ENCODE peak calls at places on chromosomes 16 and 17, in four cellular contexts. F, H, I and T are unnamed samples.

GRCh38 chr17:58329808-58330543 is 1.4 kb upstream of the TSPOAP1 start:
- DNase-seq in F (no peak), I (no peak), H (no peak), T (no peak)

GRCh38 chr17:16987830-16988601 is 16.1 kb upstream of the TNFRSF13B start:
- DNase-seq in H (peak), I (peak), F (peak), T (no peak)

GRCh38 chr16:24977673-24978065 is 37.5 kb downstream of the ARHGAP17 start:
- DNase-seq in F (no peak), H (no peak), I (peak), T (no peak)

GRCh38 chr17:79262624-79263023 is 188.0 kb downstream of the ENGASE start:
- DNase-seq in F (no peak), I (no peak), H (no peak), T (no peak)

GRCh38 chr17:7703584-7704574 is 1.1 kb upstream of the EFNB3 start:
- DNase-seq in I (no peak), F (peak), H (no peak), T (no peak)

GRCh38 chr16:1420111-1420539 is 422 bp downstream of the UQCC4 start:
- DNase-seq in F (no peak), H (no peak), I (no peak), T (no peak)

GRCh38 chr17:71085238-71086033 is 916.1 kb downstream of the KCNJ2 start:
- DNase-seq in H (no peak), F (no peak), I (no peak), T (no peak)

GRCh38 chr17:7852262-7852670 is 2.6 kb upstream of the TMEM88 start:
- DNase-seq in H (no peak), F (no peak), I (no peak), T (no peak)

GRCh38 chr16:27232061-27232841 is 28.9 kb downstream of the KDM8 start:
- DNase-seq in I (no peak), F (no peak), H (no peak), T (no peak)

GRCh38 chr16:84467709-84468108 is 36.8 kb downstream of the MEAK7 start:
- DNase-seq in F (no peak), I (no peak), H (no peak), T (no peak)

GRCh38 chr16:57051696-57052228 is 40.6 kb upstream of the CPNE2 start:
- DNase-seq in F (no peak), H (no peak), I (no peak), T (no peak)

GRCh38 chr17:7561589-7562207 is at the start of gene SENP3:
- DNase-seq in F (peak), H (peak), I (peak), T (peak)

GRCh38 chr17:42850964-42851363 is at the start of gene AOC3:
- DNase-seq in I (no peak), H (peak), F (no peak), T (no peak)

GRCh38 chr17:76565728-76566612 is 19.7 kb downstream of the ST6GALNAC2 start:
- DNase-seq in H (no peak), F (no peak), I (no peak), T (no peak)
- TF ChIP-seq CTCF in H (no peak), F (no peak), I (no peak), T (no peak)

GRCh38 chr16:65644821-65645220 is 523.0 kb upstream of the CDH11 start:
- DNase-seq in I (no peak), H (no peak), F (no peak), T (no peak)
- TF ChIP-seq CTCF in I (no peak), H (no peak), F (no peak), T (no peak)

GRCh38 chr17:81995463-81996231 is 18.2 kb downstream of the ASPSCR1 start:
- DNase-seq in H (no peak), F (no peak), I (no peak), T (peak)

GRCh38 chr17:81990836-81991683 is 13.6 kb downstream of the ASPSCR1 start:
- DNase-seq in I (no peak), H (no peak), F (no peak), T (no peak)

GRCh38 chr17:81994593-81995462 is 17.4 kb downstream of the ASPSCR1 start:
- DNase-seq in F (no peak), H (no peak), I (no peak), T (peak)

GRCh38 chr17:81993726-81994592 is 16.5 kb downstream of the ASPSCR1 start:
- DNase-seq in H (no peak), I (no peak), F (no peak), T (peak)

GRCh38 chr17:81991684-81992513 is 14.5 kb downstream of the ASPSCR1 start:
- DNase-seq in F (peak), I (peak), H (peak), T (peak)
- TF ChIP-seq CTCF in F (no peak), I (no peak), H (no peak), T (no peak)

DNA sequence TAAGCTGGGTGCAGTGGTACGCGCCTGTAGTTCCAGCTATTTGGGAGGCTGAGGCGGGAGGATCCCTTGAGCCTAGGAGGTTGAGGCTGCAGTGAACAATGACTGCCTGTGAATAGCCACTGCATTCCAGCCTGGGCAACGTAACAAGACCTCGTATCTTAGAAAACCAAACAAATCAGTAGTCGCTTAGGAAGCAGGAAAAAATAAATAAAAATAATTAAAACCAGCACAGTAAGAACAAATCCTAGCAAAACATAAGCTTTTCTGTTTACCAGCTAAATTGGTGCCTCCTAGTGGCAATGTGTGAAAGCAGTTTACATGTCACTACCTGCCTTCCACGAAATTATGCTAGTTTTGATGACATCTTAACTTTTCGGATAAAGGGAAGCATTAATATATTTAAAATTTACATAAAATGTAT is 1.3 kb downstream of the ARMC5 start:
- DNase-seq in F (no peak), I (peak), H (no peak), T (no peak)
- TF ChIP-seq CTCF in F (no peak), I (peak), H (peak), T (peak)

GRCh38 chr16:55043499-55043898 is 112.8 kb downstream of the IRX5 start:
- DNase-seq in I (no peak), H (no peak), F (no peak), T (no peak)
- TF ChIP-seq CTCF in I (no peak), H (no peak), F (no peak), T (no peak)